ENCODE peak calls at places on chromosomes 12 and 14, in eight cellular contexts. U, N, Q, S, G, M, J and W are unnamed samples.

GRCh38 chr12:113242018-113242418 is 20.8 kb downstream of the TPCN1 start:
- DNase-seq in U (peak), N (no peak), Q (no peak), S (no peak), G (peak), M (no peak), J (no peak), W (peak)

GRCh38 chr12:63045020-63045860 is 105.8 kb downstream of the AVPR1A start:
- DNase-seq in U (peak), N (no peak), Q (no peak), S (no peak), G (no peak), M (no peak), J (no peak), W (no peak)

GRCh38 chr14:64238049-64238448 is 56.1 kb downstream of the ESR2 start:
- DNase-seq in U (no peak), N (no peak), Q (no peak), S (peak), G (no peak), M (no peak), J (no peak), W (no peak)

GRCh38 chr14:26392498-26392897 is 205.3 kb downstream of the NOVA1 start:
- DNase-seq in U (no peak), N (no peak), Q (no peak), S (peak), G (no peak), M (no peak), J (no peak), W (no peak)

GRCh38 chr14:70660967-70661871 is 19.5 kb downstream of the TTC9 start:
- DNase-seq in U (no peak), N (no peak), Q (peak), S (no peak), G (no peak), M (no peak), J (no peak), W (peak)

GRCh38 chr14:95272057-95272456 is 47.7 kb downstream of the CLMN start:
- DNase-seq in U (no peak), N (no peak), Q (no peak), S (no peak), G (no peak), M (no peak), J (no peak), W (no peak)

GRCh38 chr14:91897121-91897701 is 29.9 kb upstream of the TC2N start:
- DNase-seq in U (no peak), N (no peak), Q (no peak), S (peak), G (peak), M (peak), J (no peak), W (peak)

GRCh38 chr12:21971344-21971743 is 30.1 kb upstream of the ABCC9 start:
- DNase-seq in U (no peak), N (no peak), Q (no peak), S (peak), G (no peak), M (no peak), J (no peak), W (no peak)

GRCh38 chr12:92649511-92650227 is 53.1 kb upstream of the PLEKHG7 start:
- DNase-seq in U (peak), N (peak), Q (peak), S (peak), G (no peak), M (peak), J (no peak), W (no peak)

GRCh38 chr14:63713058-63713457 is 14.8 kb downstream of the SGPP1 start:
- DNase-seq in U (no peak), N (no peak), Q (no peak), S (no peak), G (no peak), M (no peak), J (no peak), W (no peak)

GRCh38 chr12:9725471-9725870 is 7.4 kb downstream of the CLECL1 start:
- DNase-seq in U (no peak), N (no peak), Q (no peak), S (no peak), G (no peak), M (no peak), J (no peak), W (no peak)

GRCh38 chr12:18703916-18704315 is 33.9 kb downstream of the PLCZ1 start:
- DNase-seq in U (no peak), N (no peak), Q (no peak), S (peak), G (no peak), M (no peak), J (no peak), W (no peak)

GRCh38 chr14:60111732-60112131 is 20.0 kb downstream of the PCNX4 start:
- DNase-seq in U (no peak), N (no peak), Q (no peak), S (no peak), G (no peak), M (no peak), J (no peak), W (no peak)

GRCh38 chr12:94545937-94546771 is 86.5 kb upstream of the CEP83 start:
- DNase-seq in U (peak), N (peak), Q (no peak), S (peak), G (no peak), M (peak), J (no peak), W (no peak)

GRCh38 chr14:102525213-102526143 is 15.9 kb upstream of the ANKRD9 start:
- DNase-seq in U (no peak), N (no peak), Q (no peak), S (no peak), G (peak), M (no peak), J (no peak), W (no peak)

GRCh38 chr14:37246427-37246829 is 48.7 kb downstream of the MIPOL1 start:
- DNase-seq in U (peak), N (peak), Q (no peak), S (peak), G (no peak), M (no peak), J (no peak), W (no peak)

GRCh38 chr14:61555056-61555838 is 140.1 kb upstream of the HIF1A start:
- DNase-seq in U (no peak), N (no peak), Q (no peak), S (no peak), G (no peak), M (no peak), J (no peak), W (no peak)

GRCh38 chr14:68775614-68776126 is 17.2 kb downstream of the ZFP36L1 start:
- DNase-seq in U (no peak), N (no peak), Q (no peak), S (peak), G (no peak), M (no peak), J (no peak), W (no peak)

GRCh38 chr12:42612258-42612608 is 22.7 kb upstream of the PRICKLE1 start:
- DNase-seq in U (no peak), N (no peak), Q (no peak), S (no peak), G (no peak), M (no peak), J (no peak), W (no peak)

GRCh38 chr12:93229494-93230310 is 148.0 kb upstream of the NUDT4 start:
- DNase-seq in U (peak), N (peak), Q (no peak), S (no peak), G (no peak), M (no peak), J (no peak), W (no peak)

GRCh38 chr12:116636636-116637519 is 77.7 kb downstream of the MAP1LC3B2 start:
- DNase-seq in U (no peak), N (peak), Q (no peak), S (no peak), G (no peak), M (no peak), J (no peak), W (no peak)

DNA sequence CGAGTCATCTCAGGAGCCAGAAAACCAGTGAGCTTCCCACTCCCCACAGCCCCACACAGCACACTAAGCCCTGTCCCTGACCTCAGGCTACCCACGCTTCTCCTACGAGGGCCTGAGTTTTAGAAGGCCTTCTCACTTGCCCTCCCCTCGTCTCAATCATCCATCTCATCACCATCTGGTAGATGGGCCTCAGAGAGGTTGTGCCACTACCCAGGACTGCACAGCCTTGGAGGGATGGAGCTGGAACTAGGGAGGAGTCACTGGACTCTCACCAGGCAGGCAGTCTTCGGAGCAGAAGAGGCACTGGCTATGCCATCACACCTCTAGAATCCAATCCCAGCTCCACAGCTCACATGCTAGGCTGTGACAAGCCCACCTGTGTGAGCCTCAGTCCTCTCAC is 52.3 kb downstream of the ITPK1 start:
- DNase-seq in U (no peak), N (no peak), Q (no peak), S (no peak), G (no peak), M (no peak), J (no peak), W (no peak)
- H3K27ac ChIP-seq in U (peak), N (no peak), Q (no peak), S (no peak), G (no peak), M (peak), J (peak), W (no peak)

GRCh38 chr12:30880061-30880460 is 46.5 kb upstream of the TSPAN11 start:
- DNase-seq in U (no peak), N (no peak), Q (no peak), S (no peak), G (no peak), M (no peak), J (peak), W (no peak)
- TF ChIP-seq CTCF in U (no peak), N (no peak), Q (no peak), S (no peak), G (no peak), M (no peak), J (no peak), W (no peak)

GRCh38 chr12:12587878-12588277 is 23.8 kb upstream of the CREBL2 start:
- DNase-seq in U (no peak), N (no peak), Q (no peak), S (no peak), G (no peak), M (no peak), J (no peak), W (no peak)

GRCh38 chr12:12586879-12587675 is 24.4 kb upstream of the DUSP16 start:
- DNase-seq in U (peak), N (no peak), Q (no peak), S (no peak), G (no peak), M (no peak), J (no peak), W (no peak)

GRCh38 chr12:12583510-12583909 is 20.8 kb upstream of the DUSP16 start:
- DNase-seq in U (no peak), N (no peak), Q (no peak), S (no peak), G (no peak), M (no peak), J (no peak), W (no peak)

GRCh38 chr12:12582895-12583303 is 20.2 kb upstream of the DUSP16 start:
- DNase-seq in U (no peak), N (peak), Q (no peak), S (no peak), G (no peak), M (no peak), J (no peak), W (no peak)

DNA sequence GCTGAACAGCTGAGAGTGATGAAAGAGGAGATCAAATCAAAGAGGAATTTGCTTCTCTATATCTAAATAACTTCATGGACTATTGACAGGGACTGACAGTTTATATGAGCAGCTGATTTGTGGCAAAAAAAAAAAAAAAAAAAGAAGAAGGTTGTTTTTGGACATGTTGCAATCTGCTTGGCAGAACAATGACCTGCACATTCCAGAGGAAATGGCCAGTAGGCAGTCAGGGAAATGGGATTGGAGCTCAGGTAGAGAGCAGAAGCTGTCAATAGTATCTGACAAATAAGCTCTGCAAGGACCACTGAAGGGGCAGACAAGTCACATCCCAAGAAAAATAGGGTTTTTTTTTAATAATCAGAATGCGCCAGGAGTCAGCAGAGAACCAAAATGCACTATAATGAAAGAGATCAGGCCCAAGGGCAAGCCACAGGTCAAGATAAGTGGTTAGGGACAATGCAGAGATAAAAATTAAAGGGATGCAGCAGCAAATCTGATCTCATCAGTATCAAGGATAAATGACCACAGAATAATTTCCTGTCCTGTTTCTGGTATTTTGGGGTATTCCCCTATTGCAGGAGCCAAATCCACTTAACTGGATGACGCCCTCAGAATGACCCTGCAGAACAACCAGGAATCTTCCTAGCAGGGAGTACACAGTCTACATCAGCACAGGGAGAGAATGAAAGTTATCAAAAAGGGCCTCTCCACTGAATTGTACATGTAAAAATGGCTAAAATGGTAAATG is 22.6 kb upstream of the DUSP16 start:
- DNase-seq in U (no peak), N (no peak), Q (no peak), S (peak), G (no peak), M (no peak), J (no peak), W (no peak)
- H3K27ac ChIP-seq in U (no peak), N (peak), Q (no peak), S (no peak), G (no peak), M (no peak), J (no peak), W (no peak)

DNA sequence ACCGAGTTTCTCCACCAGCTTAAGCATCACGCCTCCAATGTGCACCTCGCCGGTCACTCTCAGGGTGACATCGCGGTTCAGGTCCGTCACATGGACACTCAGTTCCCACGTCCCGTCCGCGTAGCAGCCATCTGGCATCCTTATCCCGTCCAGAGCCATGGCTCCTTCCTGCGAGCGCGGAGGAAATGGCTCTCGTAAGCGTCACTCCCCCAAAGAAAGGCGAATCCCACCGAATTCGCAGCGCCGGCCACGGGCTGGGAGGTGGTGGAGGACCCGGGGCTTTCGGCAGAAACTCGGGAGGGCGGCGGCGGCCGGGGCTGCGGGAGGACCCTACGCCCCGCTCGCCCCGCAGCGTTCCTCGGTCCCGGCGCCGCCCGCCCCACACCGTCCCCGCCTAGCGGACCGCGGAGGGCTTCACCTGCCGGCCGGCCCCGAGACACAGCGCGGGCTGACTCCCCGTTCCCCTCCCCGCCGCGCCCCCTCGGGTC is 396 bp downstream of the FERMT2 start:
- DNase-seq in U (peak), N (peak), Q (peak), S (peak), G (peak), M (peak), J (peak), W (peak)
- TF ChIP-seq CTCF in U (no peak), N (no peak), Q (no peak), S (no peak), G (no peak), M (no peak), J (no peak), W (no peak)

GRCh38 chr12:76872415-76872814 is 6.4 kb downstream of the CSRP2 start:
- DNase-seq in U (no peak), N (no peak), Q (no peak), S (peak), G (no peak), M (no peak), J (no peak), W (no peak)
- H3K27ac ChIP-seq in U (no peak), N (no peak), Q (no peak), S (peak), G (no peak), M (no peak), J (no peak), W (no peak)

GRCh38 chr14:88793259-88793625 is 489 bp upstream of the EML5 start:
- DNase-seq in U (no peak), N (no peak), Q (no peak), S (no peak), G (no peak), M (no peak), J (no peak), W (no peak)
- TF ChIP-seq CTCF in U (no peak), N (no peak), Q (no peak), S (no peak), G (no peak), M (no peak), J (no peak), W (no peak)

GRCh38 chr12:52848661-52849255 is at the start of gene KRT78:
- DNase-seq in U (no peak), N (no peak), Q (no peak), S (no peak), G (no peak), M (no peak), J (no peak), W (no peak)
- H3K27ac ChIP-seq in U (peak), N (no peak), Q (no peak), S (no peak), G (no peak), M (no peak), J (no peak), W (no peak)

DNA sequence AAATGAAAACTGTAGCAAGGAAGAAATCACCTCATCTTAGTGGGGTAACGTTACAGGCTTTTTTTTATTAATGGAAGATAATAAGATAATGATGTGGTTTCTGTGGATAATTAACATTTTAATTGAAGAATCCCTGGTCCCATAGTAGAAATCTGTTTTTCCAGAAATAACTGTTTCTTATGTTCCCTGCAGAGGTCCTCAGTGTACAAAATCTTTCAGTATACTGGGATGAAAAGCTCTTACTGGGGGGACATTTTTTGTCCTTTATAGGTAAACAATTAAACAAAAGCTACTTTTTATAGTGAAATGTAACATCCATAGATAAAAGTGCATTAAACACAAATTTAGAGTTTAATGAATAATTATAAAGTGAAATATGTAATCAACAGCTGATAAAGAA is 312.2 kb downstream of the ATXN7L3B start:
- DNase-seq in U (no peak), N (no peak), Q (no peak), S (no peak), G (no peak), M (no peak), J (no peak), W (no peak)
- TF ChIP-seq CTCF in U (no peak), N (peak), Q (no peak), S (peak), G (no peak), M (no peak), J (no peak), W (no peak)